ENCODE peak calls at places on chromosome 21, in ten cellular contexts. T is tibial nerve, D is breast epithelium, N is hepatocyte, B is heart right ventricle, G is kidney, P is neural progenitor cell, V is IMR-90, E is PC-9, C is tibial artery. M is an unnamed sample. For H3K4me1 and H3K36me3, the result is how much of the 10 kb centered on the place peaks cover.

GRCh38 chr21:41142051-41142795 is 25.7 kb upstream of the BACE2 start:
- DNase-seq in T (peak), D (peak), N (no peak), B (no peak), G (no peak), P (peak), V (peak), E (no peak), C (no peak), M (no peak)

GRCh38 chr21:35594905-35595304 is 465.4 kb downstream of the SETD4 start:
- DNase-seq in T (no peak), D (no peak), N (no peak), B (no peak), G (no peak), P (no peak), V (no peak), E (no peak), C (no peak), M (no peak)

GRCh38 chr21:25183577-25183976 is 423.7 kb downstream of the MRPL39 start:
- DNase-seq in T (no peak), D (no peak), N (no peak), B (no peak), G (no peak), P (no peak), V (no peak), E (no peak), C (no peak), M (no peak)

GRCh38 chr21:40685121-40685630 is 161.8 kb downstream of the DSCAM start:
- DNase-seq in T (no peak), D (no peak), N (no peak), B (no peak), G (no peak), P (no peak), V (no peak), E (no peak), C (no peak), M (no peak)

GRCh38 chr21:32716486-32716885 is 11.3 kb downstream of the SYNJ1 start:
- DNase-seq in T (no peak), D (no peak), N (no peak), B (no peak), G (no peak), P (no peak), V (no peak), E (no peak), C (no peak), M (no peak)

GRCh38 chr21:29215709-29216108 is 83.0 kb upstream of the BACH1 start:
- DNase-seq in T (no peak), D (no peak), N (no peak), B (no peak), G (no peak), P (no peak), V (peak), E (no peak), C (no peak), M (no peak)

GRCh38 chr21:39712976-39713375 is 32.0 kb upstream of the IGSF5 start:
- DNase-seq in T (no peak), D (no peak), N (no peak), B (no peak), G (no peak), P (peak), V (no peak), E (no peak), C (no peak), M (no peak)

GRCh38 chr21:25939396-25939761 is 204.6 kb downstream of the GABPA start:
- DNase-seq in T (no peak), D (no peak), N (no peak), B (no peak), G (no peak), P (no peak), V (no peak), E (no peak), C (no peak), M (no peak)

GRCh38 chr21:40049031-40049958 is 182.1 kb downstream of the PCP4 start:
- DNase-seq in T (peak), D (no peak), N (peak), B (no peak), G (no peak), P (no peak), V (peak), E (no peak), C (peak), M (no peak)

GRCh38 chr21:24456358-24456757 is 1150.9 kb downstream of the MRPL39 start:
- DNase-seq in T (no peak), D (no peak), N (no peak), B (no peak), G (peak), P (no peak), V (no peak), E (no peak), C (no peak), M (peak)

GRCh38 chr21:15976807-15977206 is 247.0 kb downstream of the USP25 start:
- DNase-seq in T (no peak), D (no peak), N (peak), B (no peak), G (no peak), P (peak), V (no peak), E (no peak), C (no peak), M (no peak)

GRCh38 chr21:31410763-31411278 is 66.8 kb upstream of the TIAM1 start:
- DNase-seq in T (no peak), D (no peak), N (no peak), B (no peak), G (no peak), P (no peak), V (no peak), E (no peak), C (no peak), M (no peak)

GRCh38 chr21:30395731-30396130 is at the start of gene KRTAP13-1:
- DNase-seq in T (no peak), D (no peak), N (no peak), B (no peak), G (no peak), P (no peak), V (no peak), E (no peak), C (no peak), M (no peak)

GRCh38 chr21:33035147-33035546 is 9.4 kb downstream of the OLIG2 start:
- DNase-seq in T (no peak), D (no peak), N (no peak), B (no peak), G (no peak), P (no peak), V (no peak), E (no peak), C (no peak), M (no peak)

GRCh38 chr21:34221331-34222030 is 142.3 kb upstream of the KCNE2 start:
- DNase-seq in T (no peak), D (no peak), N (no peak), B (no peak), G (no peak), P (no peak), V (no peak), E (no peak), C (no peak), M (no peak)

GRCh38 chr21:28771790-28772501 is 220.7 kb downstream of the LTN1 start:
- DNase-seq in T (no peak), D (no peak), N (peak), B (no peak), G (no peak), P (no peak), V (peak), E (no peak), C (no peak), M (no peak)

GRCh38 chr21:28893687-28894086 is 99.0 kb downstream of the LTN1 start:
- DNase-seq in T (no peak), D (no peak), N (no peak), B (no peak), G (no peak), P (no peak), V (no peak), E (no peak), C (no peak), M (no peak)

GRCh38 chr21:29849735-29850176 is 90.0 kb downstream of the GRIK1 start:
- DNase-seq in T (peak), D (no peak), N (peak), B (no peak), G (no peak), P (peak), V (peak), E (no peak), C (peak), M (no peak)

GRCh38 chr21:31559368-31560119 is 99.9 kb upstream of the SOD1 start:
- DNase-seq in T (peak), D (peak), N (peak), B (peak), G (peak), P (peak), V (peak), E (peak), C (peak), M (peak)

GRCh38 chr21:35963920-35964451 is 96.3 kb downstream of the SETD4 start:
- DNase-seq in T (no peak), D (no peak), N (no peak), B (no peak), G (no peak), P (peak), V (peak), E (no peak), C (no peak), M (no peak)

GRCh38 chr21:14486869-14487268 is 59.2 kb downstream of the SAMSN1 start:
- DNase-seq in T (no peak), D (no peak), N (no peak), B (no peak), G (no peak), P (no peak), V (no peak), E (no peak), C (no peak), M (no peak)

GRCh38 chr21:29295066-29295650 is 3.6 kb upstream of the BACH1 start:
- DNase-seq in T (no peak), D (no peak), N (no peak), B (no peak), G (no peak), P (no peak), V (no peak), E (no peak), C (no peak), M (no peak)

GRCh38 chr21:28436286-28436932 is 556.3 kb downstream of the LTN1 start:
- DNase-seq in T (no peak), D (no peak), N (peak), B (no peak), G (no peak), P (no peak), V (peak), E (no peak), C (no peak), M (no peak)

GRCh38 chr21:28675265-28676041 is 317.2 kb downstream of the LTN1 start:
- DNase-seq in T (no peak), D (no peak), N (no peak), B (no peak), G (no peak), P (no peak), V (no peak), E (no peak), C (peak), M (no peak)

GRCh38 chr21:32312976-32313375 is 14.3 kb downstream of the MRAP start:
- DNase-seq in T (no peak), D (no peak), N (no peak), B (no peak), G (no peak), P (no peak), V (no peak), E (no peak), C (no peak), M (no peak)

GRCh38 chr21:29486306-29486705 is 187.6 kb downstream of the BACH1 start:
- DNase-seq in T (no peak), D (no peak), N (no peak), B (no peak), G (no peak), P (no peak), V (no peak), E (no peak), C (no peak), M (no peak)

GRCh38 chr21:31755027-31755426 is 23.1 kb upstream of the SCAF4 start:
- DNase-seq in T (no peak), D (no peak), N (no peak), B (no peak), G (no peak), P (no peak), V (no peak), E (no peak), C (no peak), M (no peak)

GRCh38 chr21:15631342-15631741 is 98.4 kb upstream of the USP25 start:
- DNase-seq in T (no peak), D (no peak), N (peak), B (no peak), G (no peak), P (no peak), V (peak), E (no peak), C (no peak), M (no peak)

GRCh38 chr21:35234725-35235124 is 185.6 kb upstream of the RUNX1 start:
- DNase-seq in T (no peak), D (no peak), N (no peak), B (no peak), G (no peak), P (no peak), V (no peak), E (no peak), C (no peak), M (no peak)

GRCh38 chr21:16372546-16372945 is 642.8 kb downstream of the USP25 start:
- DNase-seq in T (no peak), D (no peak), N (no peak), B (no peak), G (no peak), P (no peak), V (no peak), E (no peak), C (no peak), M (no peak)

GRCh38 chr21:15826908-15827601 is 97.3 kb downstream of the USP25 start:
- DNase-seq in T (no peak), D (no peak), N (no peak), B (no peak), G (no peak), P (no peak), V (no peak), E (no peak), C (no peak), M (no peak)

GRCh38 chr21:14438204-14438603 is 55.3 kb upstream of the HSPA13 start:
- DNase-seq in T (no peak), D (no peak), N (peak), B (no peak), G (no peak), P (no peak), V (no peak), E (no peak), C (no peak), M (no peak)

GRCh38 chr21:16071082-16071481 is 341.3 kb downstream of the USP25 start:
- DNase-seq in T (no peak), D (no peak), N (no peak), B (no peak), G (peak), P (no peak), V (no peak), E (no peak), C (no peak), M (no peak)

GRCh38 chr21:44870748-44871495 is 2.6 kb downstream of the PTTG1IP start:
- DNase-seq in T (peak), D (peak), N (no peak), B (peak), G (peak), P (no peak), V (no peak), E (peak), C (no peak), M (no peak)
- H3K4me1 ChIP-seq in T (half or more), D (under half), N (under half), B (half or more), G (half or more), P (under half), V (under half), E (half or more), C (under half), M (half or more)

GRCh38 chr21:46304955-46305354 is 18.7 kb downstream of the C21orf58 start:
- DNase-seq in T (no peak), D (no peak), N (no peak), B (no peak), G (no peak), P (no peak), V (no peak), E (no peak), C (no peak), M (no peak)
- H3K36me3 ChIP-seq in T (under half), D (under half), N (under half), B (under half), G (under half), P (under half), V (under half), E (under half), C (under half), M (half or more)

GRCh38 chr21:42162831-42163510 is 56.0 kb upstream of the ABCG1 start:
- DNase-seq in T (no peak), D (no peak), N (no peak), B (no peak), G (no peak), P (no peak), V (no peak), E (no peak), C (no peak), M (no peak)

GRCh38 chr21:42160950-42161225 is 58.1 kb upstream of the ABCG1 start:
- DNase-seq in T (no peak), D (no peak), N (no peak), B (no peak), G (no peak), P (no peak), V (no peak), E (no peak), C (no peak), M (no peak)

GRCh38 chr21:42160111-42160949 is 58.6 kb upstream of the ABCG1 start:
- DNase-seq in T (no peak), D (peak), N (no peak), B (no peak), G (peak), P (no peak), V (no peak), E (no peak), C (no peak), M (no peak)

GRCh38 chr21:42161957-42162681 is 56.8 kb upstream of the ABCG1 start:
- DNase-seq in T (no peak), D (no peak), N (peak), B (no peak), G (peak), P (peak), V (no peak), E (no peak), C (no peak), M (no peak)

DNA sequence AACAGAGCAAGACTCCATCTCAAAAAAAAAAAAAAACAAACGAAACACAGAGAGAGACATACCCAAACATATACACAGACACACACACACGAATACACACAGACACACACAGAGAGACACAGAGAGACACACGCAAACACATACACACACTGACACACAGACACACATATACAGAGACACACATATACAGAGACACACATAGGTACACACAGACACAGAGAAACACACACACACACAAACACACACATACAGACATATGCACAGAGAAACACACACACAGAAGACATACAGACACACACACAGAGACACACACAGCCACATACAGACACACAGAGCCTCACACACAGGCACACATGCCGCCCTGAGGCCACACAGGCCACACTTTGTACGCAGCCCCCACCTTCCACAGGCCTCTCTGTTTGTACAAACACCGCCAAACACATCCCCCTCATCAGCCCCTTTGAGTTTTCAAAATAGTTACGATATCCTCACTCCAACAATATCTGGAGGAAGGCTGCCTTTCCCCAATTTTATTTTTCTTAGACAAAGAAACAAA is 57.5 kb upstream of the ABCG1 start:
- DNase-seq in T (no peak), D (no peak), N (no peak), B (no peak), G (peak), P (no peak), V (no peak), E (no peak), C (no peak), M (no peak)
- H3K4me1 ChIP-seq in T (under half), D (under half), N (under half), B (under half), G (under half), P (under half), V (under half), E (under half), C (under half), M (under half)

GRCh38 chr21:43800566-43800965 is 11.2 kb downstream of the RRP1 start:
- DNase-seq in T (no peak), D (no peak), N (no peak), B (no peak), G (no peak), P (no peak), V (no peak), E (no peak), C (no peak), M (peak)

GRCh38 chr21:43805275-43805800 is 16.0 kb downstream of the RRP1 start:
- DNase-seq in T (no peak), D (no peak), N (no peak), B (no peak), G (no peak), P (no peak), V (no peak), E (no peak), C (no peak), M (peak)

GRCh38 chr21:43803558-43804300 is 14.4 kb downstream of the RRP1 start:
- DNase-seq in T (no peak), D (no peak), N (no peak), B (no peak), G (no peak), P (no peak), V (no peak), E (no peak), C (no peak), M (no peak)

GRCh38 chr21:43801006-43801783 is 11.8 kb downstream of the RRP1 start:
- DNase-seq in T (no peak), D (no peak), N (no peak), B (no peak), G (no peak), P (no peak), V (no peak), E (no peak), C (no peak), M (no peak)

DNA sequence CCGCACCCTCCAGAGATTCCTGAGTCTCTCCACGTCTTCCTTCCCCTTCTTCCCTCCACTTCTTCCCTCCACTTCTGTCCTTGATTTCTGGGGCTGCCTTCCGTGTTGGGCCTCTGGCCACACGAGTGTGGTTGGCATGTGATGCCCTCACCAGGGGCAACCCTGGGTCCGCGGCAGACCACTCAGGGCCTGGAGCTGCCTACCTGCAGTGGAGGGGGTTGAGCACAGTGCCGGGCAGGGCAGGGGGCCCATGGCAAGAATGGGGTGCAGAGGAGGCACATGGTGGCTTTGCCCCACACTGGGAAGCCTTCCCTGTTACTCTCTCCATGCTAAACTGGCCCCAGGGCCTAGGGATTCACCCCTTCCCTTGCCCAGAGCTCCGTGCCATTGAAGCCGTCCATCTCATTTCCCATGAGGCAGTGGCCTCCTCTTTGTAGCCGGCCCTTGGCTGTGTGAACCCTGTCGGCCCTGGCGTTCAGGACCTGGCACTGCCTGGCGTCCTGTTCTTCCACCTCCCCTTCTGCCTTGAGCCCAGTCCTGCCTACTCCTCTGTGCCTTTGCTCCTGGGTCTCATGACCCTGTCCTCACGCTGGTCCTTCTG is 13.4 kb downstream of the RRP1 start:
- DNase-seq in T (no peak), D (no peak), N (no peak), B (no peak), G (no peak), P (no peak), V (no peak), E (no peak), C (no peak), M (no peak)
- H3K36me3 ChIP-seq in T (under half), D (under half), N (under half), B (under half), G (under half), P (under half), V (half or more), E (under half), C (half or more), M (under half)

DNA sequence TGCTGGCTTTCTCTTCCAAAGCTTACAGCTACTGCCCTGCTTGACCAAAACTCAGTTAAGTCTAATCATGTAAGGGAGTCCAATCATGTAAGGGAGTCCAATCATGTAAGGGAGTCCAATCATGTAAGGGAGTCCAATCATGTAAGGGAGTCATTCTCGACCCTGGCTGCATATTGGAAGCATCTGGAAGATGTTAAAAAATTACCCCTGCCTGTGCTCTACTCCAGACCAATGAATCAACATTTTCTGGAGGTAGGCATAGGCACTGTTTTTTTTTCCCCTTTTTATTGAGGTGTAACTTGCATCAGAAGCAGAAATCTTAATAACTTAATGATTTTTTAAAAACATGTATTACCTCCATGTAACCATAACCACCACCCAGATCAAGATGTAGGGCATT is 9.4 kb downstream of the PIGP start:
- DNase-seq in T (no peak), D (no peak), N (no peak), B (no peak), G (no peak), P (no peak), V (no peak), E (no peak), C (no peak), M (no peak)
- H3K4me1 ChIP-seq in T (under half), D (under half), N (under half), B (under half), G (under half), P (under half), V (under half), E (under half), C (under half), M (under half)

GRCh38 chr21:42862123-42862475 is 17.2 kb downstream of the WDR4 start:
- DNase-seq in T (no peak), D (no peak), N (no peak), B (no peak), G (no peak), P (no peak), V (no peak), E (no peak), C (no peak), M (peak)
- H3K36me3 ChIP-seq in T (under half), D (under half), N (under half), B (under half), G (under half), P (under half), V (under half), E (under half), C (half or more), M (half or more)

GRCh38 chr21:38352536-38353219 is 95.9 kb downstream of the KCNJ15 start:
- DNase-seq in T (peak), D (no peak), N (peak), B (no peak), G (no peak), P (peak), V (peak), E (no peak), C (peak), M (peak)
- H3K4me1 ChIP-seq in T (under half), D (under half), N (under half), B (under half), G (under half), P (under half), V (under half), E (under half), C (under half), M (under half)